ENCODE peak calls at places on chromosomes 13 and 19, in five cellular contexts. Y, F, M, B and O are unnamed samples.

GRCh38 chr13:95128045-95128643 is 173.1 kb downstream of the ABCC4 start:
- DNase-seq in F (no peak), B (no peak), Y (no peak), M (no peak), O (no peak)

GRCh38 chr19:38270587-38271167 is 6.3 kb downstream of the SPINT2 start:
- DNase-seq in F (no peak), B (no peak), Y (no peak), M (no peak), O (no peak)

GRCh38 chr19:2385053-2385721 is 25.1 kb downstream of the TMPRSS9 start:
- DNase-seq in F (no peak), Y (peak; percentile 38), B (no peak), M (peak; percentile 28), O (no peak)

GRCh38 chr13:43983373-43983772 is 103.7 kb downstream of the LACC1 start:
- DNase-seq in M (no peak), B (no peak), F (no peak), Y (no peak), O (no peak)

GRCh38 chr19:29378543-29379105 is 147.2 kb upstream of the VSTM2B start:
- DNase-seq in F (no peak), M (no peak), B (no peak), Y (no peak), O (no peak)

GRCh38 chr19:10896851-10897526 is 25.6 kb downstream of the CARM1 start:
- DNase-seq in Y (no peak), F (no peak), M (no peak), B (no peak), O (no peak)

GRCh38 chr13:41505209-41505835 is 48.0 kb downstream of the RGCC start:
- DNase-seq in M (no peak), F (no peak), Y (no peak), B (no peak), O (no peak)

GRCh38 chr19:17538684-17539287 is 16.7 kb upstream of the COLGALT1 start:
- DNase-seq in B (no peak), Y (no peak), M (no peak), F (no peak), O (no peak)